ENCODE peak calls at places on chromosomes 11 and 22, in eight cellular contexts. T is suprapubic skin, D is right lobe of liver, Y is esophagus muscularis mucosa, Z is Peyer's patch, N is tibial nerve, F is ovary, K is upper lobe of left lung. L is an unnamed sample. For H3K27me3, the result is how much of the 10 kb centered on the place peaks cover.

GRCh38 chr22:22769434-22770279 is 118.0 kb upstream of the IGLL5 start:
- DNase-seq in T (no peak), D (no peak), Y (no peak), Z (no peak), N (no peak), F (no peak), K (no peak), L (no peak)

GRCh38 chr11:112810951-112811350 is 150.3 kb upstream of the NCAM1 start:
- DNase-seq in T (no peak), D (no peak), Y (no peak), Z (no peak), N (no peak), F (no peak), K (no peak), L (no peak)

GRCh38 chr11:20854214-20854613 is 184.8 kb downstream of the NELL1 start:
- DNase-seq in T (no peak), D (no peak), Y (no peak), Z (no peak), N (no peak), F (no peak), K (no peak), L (no peak)

GRCh38 chr11:103893366-103893765 is 143.1 kb upstream of the DDI1 start:
- DNase-seq in T (no peak), D (no peak), Y (no peak), Z (no peak), N (no peak), F (no peak), K (no peak), L (no peak)

GRCh38 chr11:102599642-102600261 is 25.4 kb downstream of the MMP20 start:
- DNase-seq in T (no peak), D (no peak), Y (no peak), Z (no peak), N (no peak), F (no peak), K (no peak), L (peak)

GRCh38 chr11:115408036-115408911 is 95.9 kb downstream of the CADM1 start:
- DNase-seq in T (no peak), D (no peak), Y (no peak), Z (no peak), N (no peak), F (peak), K (no peak), L (no peak)

GRCh38 chr11:82631722-82632630 is 101.7 kb downstream of the FAM181B start:
- DNase-seq in T (no peak), D (no peak), Y (no peak), Z (no peak), N (no peak), F (no peak), K (no peak), L (no peak)

GRCh38 chr11:2355000-2355644 is 22.0 kb upstream of the CD81 start:
- DNase-seq in T (no peak), D (no peak), Y (no peak), Z (no peak), N (no peak), F (no peak), K (no peak), L (peak)

GRCh38 chr22:42863349-42863911 is 6.4 kb upstream of the ARFGAP3 start:
- DNase-seq in T (no peak), D (no peak), Y (no peak), Z (no peak), N (no peak), F (no peak), K (no peak), L (peak)

GRCh38 chr22:32574397-32574796 is 99.8 kb downstream of the FBXO7 start:
- DNase-seq in T (no peak), D (no peak), Y (no peak), Z (no peak), N (no peak), F (no peak), K (no peak), L (no peak)
- H3K27me3 ChIP-seq in T (under half), D (under half), Y (under half), Z (under half), N (under half), F (under half), K (under half), L (under half)

GRCh38 chr11:65505434-65506315 is 6.8 kb downstream of the MALAT1 start:
- DNase-seq in T (no peak), D (no peak), Y (no peak), Z (no peak), N (peak), F (peak), K (no peak), L (peak)
- TF ChIP-seq POLR2A in T (no peak), D (peak), Y (peak), Z (peak), N (peak), F (no peak), K (no peak), L (peak)

GRCh38 chr11:125382211-125382807 is 113.8 kb downstream of the FEZ1 start:
- DNase-seq in T (no peak), D (no peak), Y (no peak), Z (peak), N (no peak), F (peak), K (no peak), L (no peak)
- H3K27me3 ChIP-seq in T (under half), D (under half), Y (under half), Z (under half), N (under half), F (under half), K (under half), L (under half)

DNA sequence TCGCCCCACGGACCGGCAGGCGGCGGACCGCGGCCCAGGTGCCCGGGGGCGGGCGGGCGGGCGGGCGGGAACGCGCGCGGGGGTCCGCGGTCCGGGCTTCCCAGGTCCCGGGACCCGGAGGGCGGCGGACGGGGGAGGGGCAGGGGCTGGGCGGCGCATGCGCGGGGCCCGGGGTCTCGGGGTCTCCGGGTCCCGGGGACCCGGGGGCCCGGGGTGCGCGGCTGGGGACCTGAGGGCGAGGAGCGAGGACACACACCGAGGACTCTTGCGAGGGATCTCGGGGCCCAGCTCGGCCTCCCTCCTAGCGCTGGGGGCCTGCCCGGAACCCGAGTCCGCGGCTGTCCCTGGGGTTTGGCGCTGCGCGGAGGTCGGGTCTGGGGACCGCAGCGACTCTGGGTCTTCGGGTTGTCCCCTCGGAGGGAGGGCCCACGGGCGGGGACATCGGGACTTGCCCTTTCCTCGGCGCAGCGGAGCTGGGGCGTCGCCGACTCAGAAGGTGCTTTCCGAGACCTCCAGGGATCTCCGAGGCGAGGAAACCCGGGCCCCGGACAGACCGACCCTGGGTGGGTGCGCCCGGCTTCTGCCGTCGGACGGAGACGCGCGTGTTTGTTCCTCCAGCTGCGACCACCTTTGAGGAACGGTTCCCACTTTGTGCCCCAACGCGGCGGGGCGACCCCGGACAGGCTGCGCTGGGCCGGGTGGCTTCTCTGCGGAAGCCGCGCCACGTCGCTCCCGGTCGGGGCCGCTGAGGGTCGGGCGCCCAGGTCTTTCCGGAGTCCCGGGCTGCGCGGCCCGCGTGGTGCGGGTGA is 493 bp downstream of the PPARA start:
- DNase-seq in T (no peak), D (peak), Y (no peak), Z (peak), N (no peak), F (peak), K (peak), L (peak)
- TF ChIP-seq POLR2A in T (no peak), D (no peak), Y (no peak), Z (no peak), N (no peak), F (no peak), K (no peak), L (no peak)

GRCh38 chr11:61529537-61530225 is 21.1 kb downstream of the LRRC10B start:
- DNase-seq in T (no peak), D (peak), Y (no peak), Z (no peak), N (peak), F (peak), K (no peak), L (no peak)
- H3K27me3 ChIP-seq in T (under half), D (under half), Y (under half), Z (under half), N (under half), F (under half), K (under half), L (under half)

GRCh38 chr11:69635804-69636511 is 5.0 kb upstream of the CCND1 start:
- DNase-seq in T (no peak), D (peak), Y (no peak), Z (no peak), N (no peak), F (no peak), K (no peak), L (no peak)

GRCh38 chr11:69637601-69637955 is 3.4 kb upstream of the CCND1 start:
- DNase-seq in T (no peak), D (no peak), Y (no peak), Z (no peak), N (no peak), F (no peak), K (no peak), L (no peak)

GRCh38 chr11:69636870-69637600 is 3.9 kb upstream of the CCND1 start:
- DNase-seq in T (no peak), D (no peak), Y (no peak), Z (no peak), N (no peak), F (no peak), K (peak), L (no peak)

GRCh38 chr11:69635210-69635609 is 5.7 kb upstream of the CCND1 start:
- DNase-seq in T (no peak), D (no peak), Y (no peak), Z (no peak), N (no peak), F (no peak), K (no peak), L (no peak)

GRCh38 chr11:69636512-69636866 is 4.5 kb upstream of the CCND1 start:
- DNase-seq in T (no peak), D (peak), Y (no peak), Z (peak), N (peak), F (peak), K (peak), L (peak)
- TF ChIP-seq POLR2A in T (no peak), D (peak), Y (no peak), Z (no peak), N (peak), F (no peak), K (no peak), L (no peak)

GRCh38 chr11:114185436-114185835 is 110.8 kb upstream of the NNMT start:
- DNase-seq in T (no peak), D (no peak), Y (no peak), Z (no peak), N (no peak), F (no peak), K (no peak), L (no peak)

GRCh38 chr11:114181195-114181594 is 115.0 kb upstream of the NNMT start:
- DNase-seq in T (no peak), D (no peak), Y (no peak), Z (no peak), N (no peak), F (no peak), K (no peak), L (no peak)

GRCh38 chr11:114181752-114182151 is 114.4 kb upstream of the NNMT start:
- DNase-seq in T (peak), D (no peak), Y (no peak), Z (no peak), N (no peak), F (no peak), K (no peak), L (no peak)

GRCh38 chr11:114182471-114182968 is 113.7 kb upstream of the NNMT start:
- DNase-seq in T (no peak), D (no peak), Y (no peak), Z (no peak), N (no peak), F (no peak), K (no peak), L (no peak)

GRCh38 chr11:114183041-114183511 is 113.1 kb upstream of the NNMT start:
- DNase-seq in T (no peak), D (peak), Y (no peak), Z (no peak), N (no peak), F (no peak), K (peak), L (no peak)
- H3K27me3 ChIP-seq in T (under half), D (under half), Y (under half), Z (under half), N (under half), F (under half), K (under half), L (under half)

L was measured in endothelial cell of umbilical vein.